ENCODE peak calls at places on chromosome 4, in six cellular contexts. K, D, B, J, L and Z are unnamed samples. For H3K27me3, the result is how much of the 10 kb centered on the place peaks cover.

GRCh38 chr4:3261411-3262207 is 12.7 kb downstream of the MSANTD1 start:
- DNase-seq in K (no peak), D (no peak), B (no peak), J (peak), L (no peak), Z (peak)

GRCh38 chr4:141133146-141134006 is at the start of gene RNF150:
- DNase-seq in K (peak), D (peak), B (peak), J (peak), L (peak), Z (peak)

GRCh38 chr4:27087306-27088045 is 226.8 kb downstream of the STIM2 start:
- DNase-seq in K (no peak), D (no peak), B (no peak), J (no peak), L (no peak), Z (no peak)

GRCh38 chr4:124277691-124278090 is 434.8 kb downstream of the ANKRD50 start:
- DNase-seq in K (no peak), D (no peak), B (no peak), J (no peak), L (no peak), Z (no peak)

GRCh38 chr4:132180020-132180427 is 969.1 kb upstream of the PCDH10 start:
- DNase-seq in K (no peak), D (peak), B (no peak), J (no peak), L (no peak), Z (no peak)

GRCh38 chr4:159639924-159640323 is 537.0 kb downstream of the RAPGEF2 start:
- DNase-seq in K (no peak), D (peak), B (no peak), J (no peak), L (no peak), Z (no peak)

GRCh38 chr4:122896270-122896669 is 26.1 kb downstream of the NUDT6 start:
- DNase-seq in K (no peak), D (no peak), B (no peak), J (no peak), L (no peak), Z (no peak)

GRCh38 chr4:108118505-108118904 is 50.2 kb downstream of the LEF1 start:
- DNase-seq in K (no peak), D (peak), B (no peak), J (no peak), L (no peak), Z (no peak)

GRCh38 chr4:168589154-168589553 is 92.3 kb downstream of the PALLD start:
- DNase-seq in K (no peak), D (peak), B (peak), J (no peak), L (no peak), Z (no peak)

GRCh38 chr4:55251352-55251751 is 94.7 kb upstream of the SRD5A3 start:
- DNase-seq in K (no peak), D (no peak), B (peak), J (no peak), L (no peak), Z (no peak)

GRCh38 chr4:124918559-124919122 is 206.1 kb upstream of the ANKRD50 start:
- DNase-seq in K (no peak), D (no peak), B (no peak), J (no peak), L (no peak), Z (no peak)

GRCh38 chr4:156419080-156419638 is 465.5 kb upstream of the CTSO start:
- DNase-seq in K (peak), D (no peak), B (no peak), J (no peak), L (no peak), Z (no peak)

GRCh38 chr4:40629401-40630334 is at the start of gene RBM47:
- DNase-seq in K (peak), D (peak), B (peak), J (peak), L (peak), Z (peak)

GRCh38 chr4:30396772-30397475 is 323.2 kb upstream of the PCDH7 start:
- DNase-seq in K (no peak), D (no peak), B (peak), J (no peak), L (no peak), Z (no peak)

GRCh38 chr4:28686618-28687017 is 1826.0 kb downstream of the STIM2 start:
- DNase-seq in K (no peak), D (peak), B (peak), J (no peak), L (peak), Z (no peak)

GRCh38 chr4:110620352-110621327 is 2.2 kb downstream of the PITX2 start:
- DNase-seq in K (no peak), D (no peak), B (no peak), J (no peak), L (no peak), Z (no peak)

GRCh38 chr4:76781698-76782595 is 116.0 kb downstream of the SOWAHB start:
- DNase-seq in K (no peak), D (peak), B (peak), J (no peak), L (no peak), Z (no peak)

DNA sequence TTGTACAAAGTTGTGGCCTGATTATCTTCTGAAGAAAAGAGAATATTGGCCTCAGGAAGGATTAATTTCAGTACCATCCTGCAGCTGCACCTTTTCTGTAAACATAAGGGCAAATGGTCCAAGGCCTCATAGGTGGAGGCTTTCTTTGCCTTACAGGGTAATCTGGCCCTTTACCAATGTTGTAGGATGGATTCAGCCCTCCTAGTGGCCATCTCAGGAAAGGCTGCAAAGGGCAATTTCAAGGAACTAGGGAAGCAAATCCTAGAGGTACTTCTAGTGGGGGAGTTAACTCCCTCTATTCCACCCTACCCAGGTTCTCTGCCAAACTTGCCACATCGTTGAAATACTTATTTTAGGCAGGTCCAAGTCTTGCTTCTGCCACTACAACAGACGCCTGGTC is 57.6 kb downstream of the UGT2B11 start:
- DNase-seq in K (no peak), D (peak), B (peak), J (no peak), L (no peak), Z (no peak)
- TF ChIP-seq CTCF in K (no peak), D (peak), B (peak), J (no peak), L (no peak), Z (no peak)

GRCh38 chr4:103664676-103665075 is 55.1 kb downstream of the TACR3 start:
- DNase-seq in K (no peak), D (no peak), B (no peak), J (no peak), L (no peak), Z (no peak)
- H3K27ac ChIP-seq in K (no peak), D (no peak), B (no peak), J (no peak), L (no peak), Z (no peak)

GRCh38 chr4:10054571-10055041 is 33.3 kb upstream of the SLC2A9 start:
- DNase-seq in K (no peak), D (peak), B (no peak), J (no peak), L (no peak), Z (no peak)

GRCh38 chr4:10057023-10057395 is 35.7 kb upstream of the SLC2A9 start:
- DNase-seq in K (no peak), D (no peak), B (no peak), J (no peak), L (no peak), Z (no peak)

GRCh38 chr4:10056334-10057022 is 35.2 kb upstream of the SLC2A9 start:
- DNase-seq in K (no peak), D (no peak), B (no peak), J (no peak), L (no peak), Z (no peak)

GRCh38 chr4:10053635-10054453 is 32.5 kb upstream of the SLC2A9 start:
- DNase-seq in K (no peak), D (no peak), B (no peak), J (no peak), L (no peak), Z (no peak)

DNA sequence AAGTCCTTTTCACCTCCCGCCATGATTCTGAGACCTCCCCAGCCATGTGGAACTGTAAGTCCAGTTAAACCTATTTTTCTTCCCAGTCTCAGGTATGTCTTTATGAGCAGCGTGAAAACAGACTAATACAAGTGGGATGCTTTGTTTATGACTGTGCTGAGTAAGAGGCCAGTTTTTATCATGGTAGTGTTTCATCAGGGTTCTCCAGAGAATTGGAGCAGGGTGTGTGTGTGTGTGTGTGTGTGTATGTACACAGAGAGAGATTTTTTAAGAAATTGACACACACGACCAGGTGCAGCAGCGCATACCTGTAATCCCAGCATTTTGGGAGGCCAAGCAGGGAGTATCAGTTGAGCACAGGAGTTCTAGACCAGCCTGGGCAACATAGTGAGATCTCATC is 34.6 kb upstream of the SLC2A9 start:
- DNase-seq in K (no peak), D (no peak), B (no peak), J (no peak), L (no peak), Z (no peak)
- H3K27me3 ChIP-seq in K (under half), D (under half), B (under half), J (under half), L (under half), Z (under half)

DNA sequence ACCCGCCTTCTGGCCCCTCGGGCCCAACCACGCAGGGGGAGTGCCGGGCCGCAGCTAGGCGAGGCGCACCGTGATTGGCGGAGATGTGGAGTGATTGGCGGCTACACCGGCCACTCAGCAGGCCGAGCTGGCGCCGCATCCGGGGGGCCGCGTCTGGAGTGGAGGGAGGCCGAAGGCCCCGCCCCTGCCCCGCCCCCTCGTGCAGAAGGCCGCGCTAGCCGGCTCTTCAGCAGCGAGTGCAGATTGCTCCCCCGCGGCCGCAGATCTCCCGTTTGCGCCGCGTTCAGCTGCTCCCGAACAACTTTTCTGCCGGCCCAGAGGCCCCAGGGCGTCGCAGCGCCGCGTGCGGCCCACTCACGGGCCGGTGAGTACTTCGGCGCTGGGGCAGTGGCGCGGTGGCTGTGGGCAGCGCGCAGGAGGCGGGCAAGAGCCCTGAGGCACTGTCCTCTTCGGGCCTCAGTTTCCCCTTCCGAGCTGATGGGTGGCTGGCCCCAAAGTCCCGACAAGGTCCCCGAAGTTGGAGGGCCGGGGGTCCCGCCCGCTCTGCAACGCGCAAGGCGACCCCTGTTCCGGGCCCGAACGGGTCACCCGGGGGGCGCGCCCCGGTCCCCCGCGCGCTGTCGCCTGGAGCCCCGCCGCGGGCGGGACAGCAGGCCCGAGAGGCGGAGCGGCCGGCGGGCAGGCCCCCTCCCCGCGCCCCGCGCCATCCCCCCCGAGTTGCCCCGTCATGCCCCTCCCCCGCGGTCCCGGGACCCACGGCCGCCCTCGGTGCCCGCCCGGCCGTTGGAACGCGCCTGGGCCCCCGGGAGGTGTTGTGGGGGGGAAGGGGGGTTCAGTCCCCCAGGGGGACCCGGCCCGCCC is at the start of gene WFS1:
- DNase-seq in K (peak), D (peak), B (peak), J (peak), L (peak), Z (peak)
- TF ChIP-seq CTCF in K (no peak), D (no peak), B (no peak), J (no peak), L (no peak), Z (no peak)

GRCh38 chr4:186727977-186728519 is 4.4 kb upstream of the FAT1 start:
- DNase-seq in K (no peak), D (peak), B (peak), J (no peak), L (no peak), Z (no peak)

GRCh38 chr4:186727149-186727976 is 3.7 kb upstream of the FAT1 start:
- DNase-seq in K (no peak), D (no peak), B (no peak), J (no peak), L (no peak), Z (no peak)

GRCh38 chr4:186725422-186726149 is 1.9 kb upstream of the FAT1 start:
- DNase-seq in K (peak), D (peak), B (peak), J (peak), L (peak), Z (peak)

GRCh38 chr4:186726150-186726439 is 2.4 kb upstream of the FAT1 start:
- DNase-seq in K (no peak), D (no peak), B (no peak), J (no peak), L (no peak), Z (no peak)

DNA sequence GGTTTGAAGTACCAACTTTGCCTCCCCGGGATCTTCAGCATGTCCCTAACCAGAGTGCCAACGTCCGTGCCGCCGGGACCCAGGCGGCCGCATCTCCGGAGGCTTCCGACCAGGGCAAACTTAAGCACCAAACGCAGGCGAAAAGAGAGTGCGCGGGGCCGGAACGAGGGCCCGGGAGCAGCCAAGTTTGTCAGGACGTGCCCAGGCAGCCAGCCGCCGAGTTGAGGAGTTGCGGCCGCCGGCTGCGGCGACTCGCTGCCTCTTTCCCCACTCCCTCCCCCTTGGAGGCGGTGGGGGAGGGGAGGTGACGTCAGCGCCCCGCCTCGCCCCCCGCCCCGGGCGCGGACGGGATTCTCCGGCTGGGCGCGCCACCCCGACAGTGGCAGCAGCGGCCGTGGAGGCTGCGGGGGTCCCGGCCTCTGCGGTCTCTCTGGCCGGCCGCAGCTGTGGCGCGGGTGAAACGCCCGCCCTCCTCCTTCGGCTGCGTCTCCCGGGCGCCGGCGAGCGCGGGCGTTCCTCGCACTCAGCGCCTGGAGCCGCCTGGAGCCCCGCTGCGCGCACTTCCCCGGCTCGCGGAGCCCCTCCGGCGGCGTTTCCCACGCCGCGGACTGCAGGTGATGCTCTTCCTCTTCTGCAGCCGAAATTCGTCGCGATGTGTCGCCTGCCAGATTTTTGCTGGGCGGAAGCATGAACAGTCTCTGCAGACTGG is 2.9 kb upstream of the FAT1 start:
- DNase-seq in K (peak), D (peak), B (peak), J (peak), L (peak), Z (peak)
- H3K27ac ChIP-seq in K (peak), D (peak), B (peak), J (peak), L (peak), Z (peak)

GRCh38 chr4:5458676-5459075 is 249.7 kb downstream of the EVC2 start:
- DNase-seq in K (no peak), D (no peak), B (no peak), J (no peak), L (no peak), Z (no peak)
- H3K27me3 ChIP-seq in K (under half), D (under half), B (under half), J (under half), L (under half), Z (under half)

GRCh38 chr4:42277291-42277690 is 120.0 kb upstream of the SHISA3 start:
- DNase-seq in K (no peak), D (no peak), B (no peak), J (no peak), L (no peak), Z (no peak)

GRCh38 chr4:42281324-42282020 is 115.8 kb upstream of the SHISA3 start:
- DNase-seq in K (no peak), D (peak), B (no peak), J (no peak), L (no peak), Z (no peak)

GRCh38 chr4:42282081-42282901 is 115.0 kb upstream of the SHISA3 start:
- DNase-seq in K (peak), D (peak), B (peak), J (peak), L (no peak), Z (peak)

GRCh38 chr4:42278709-42279324 is 118.5 kb upstream of the SHISA3 start:
- DNase-seq in K (no peak), D (no peak), B (no peak), J (no peak), L (no peak), Z (no peak)

DNA sequence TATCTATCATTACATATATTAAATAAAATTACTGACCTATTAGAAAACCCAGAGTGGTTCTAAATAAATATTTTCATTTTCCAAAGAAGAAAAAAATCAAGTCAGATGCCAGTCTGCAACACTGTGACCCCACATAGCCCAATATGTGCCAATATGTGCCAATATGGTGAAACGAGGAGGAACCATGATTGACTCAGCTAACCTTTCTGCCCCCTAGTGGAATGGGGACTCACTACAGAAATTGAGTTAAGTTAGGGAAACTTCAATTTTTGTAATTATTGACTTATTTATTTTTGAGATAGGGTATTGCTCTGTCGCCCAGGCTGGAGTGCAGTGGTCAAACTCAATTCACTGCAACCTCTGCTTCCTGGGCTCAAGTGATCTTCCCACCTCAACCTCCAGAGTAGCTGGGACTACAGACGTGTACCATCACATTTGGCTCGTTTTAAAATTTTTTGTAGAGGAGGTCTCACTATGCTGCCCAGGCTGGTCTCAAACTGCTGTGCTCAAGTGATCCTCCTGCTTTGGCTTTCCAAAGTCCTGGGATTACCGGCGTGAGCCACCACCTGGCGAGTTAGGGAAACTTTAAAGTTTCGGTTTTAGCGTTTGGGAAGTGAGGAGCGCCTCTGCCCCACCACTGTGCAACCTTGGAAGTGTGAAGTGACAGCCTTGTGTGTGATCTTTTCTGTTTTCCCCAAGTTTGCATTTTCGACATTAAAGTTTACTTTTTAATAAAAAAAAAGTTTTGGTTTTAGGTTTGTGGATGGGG is 116.8 kb upstream of the SHISA3 start:
- DNase-seq in K (no peak), D (no peak), B (peak), J (no peak), L (no peak), Z (no peak)
- TF ChIP-seq CTCF in K (peak), D (peak), B (peak), J (peak), L (peak), Z (peak)

GRCh38 chr4:89283226-89283974 is 24.2 kb downstream of the GPRIN3 start:
- DNase-seq in K (no peak), D (peak), B (no peak), J (no peak), L (no peak), Z (no peak)
- H3K27ac ChIP-seq in K (no peak), D (no peak), B (no peak), J (no peak), L (peak), Z (no peak)

DNA sequence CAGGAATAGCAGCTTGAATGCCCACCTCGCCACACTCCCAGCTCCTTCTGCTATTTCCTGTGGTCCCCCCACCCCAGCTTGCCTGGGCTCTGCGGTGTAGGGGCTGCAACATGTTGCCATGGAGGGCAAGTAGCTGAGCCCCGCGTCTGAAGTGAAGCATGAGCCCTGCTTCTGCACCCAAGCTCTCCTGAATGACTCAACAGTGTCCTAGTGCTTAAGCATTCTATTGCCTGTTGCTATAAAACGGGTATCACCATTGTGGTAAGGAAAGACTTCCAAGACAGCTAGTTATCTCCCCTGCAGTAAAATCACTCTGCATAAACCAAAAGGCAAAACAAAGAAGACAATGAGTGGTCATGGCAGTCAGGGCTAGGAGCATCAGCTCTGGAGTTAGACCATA is 31.4 kb upstream of the SPATA4 start:
- DNase-seq in K (no peak), D (no peak), B (no peak), J (no peak), L (no peak), Z (no peak)
- H3K27me3 ChIP-seq in K (under half), D (under half), B (under half), J (under half), L (under half), Z (under half)